ENCODE peak calls at places on chromosomes 13 and 19, in four cellular contexts. H, F, K and C are unnamed samples. For H3K4me1, the result is how much of the 10 kb centered on the place peaks cover.

GRCh38 chr13:46926856-46927625 is 30.2 kb upstream of the HTR2A start:
- DNase-seq in H (no peak), F (no peak), K (no peak), C (no peak)

GRCh38 chr19:29850482-29850881 is 38.7 kb downstream of the CCNE1 start:
- DNase-seq in H (no peak), F (no peak), K (no peak), C (no peak)

GRCh38 chr13:71611292-71611691 is 255.7 kb downstream of the DACH1 start:
- DNase-seq in H (no peak), F (no peak), K (no peak), C (no peak)

GRCh38 chr13:31947105-31947504 is 84.5 kb upstream of the FRY start:
- DNase-seq in H (no peak), F (no peak), K (no peak), C (no peak)

GRCh38 chr13:31046711-31047279 is 114.3 kb downstream of the TEX26 start:
- DNase-seq in H (peak), F (no peak), K (no peak), C (no peak)

GRCh38 chr19:47758433-47758784 is 13.1 kb downstream of the NOP53 start:
- DNase-seq in H (no peak), F (no peak), K (no peak), C (no peak)

GRCh38 chr13:20053016-20053415 is 94.5 kb downstream of the ZMYM2 start:
- DNase-seq in H (peak), F (no peak), K (no peak), C (no peak)

GRCh38 chr13:93248627-93249047 is 22.0 kb downstream of the GPC6 start:
- DNase-seq in H (no peak), F (peak), K (peak), C (no peak)

GRCh38 chr19:6060600-6061391 is 49.5 kb downstream of the RFX2 start:
- DNase-seq in H (peak), F (peak), K (no peak), C (no peak)

GRCh38 chr19:15292847-15293582 is 39.3 kb downstream of the BRD4 start:
- DNase-seq in H (no peak), F (no peak), K (no peak), C (no peak)

GRCh38 chr13:87810920-87811344 is 139.8 kb downstream of the SLITRK5 start:
- DNase-seq in H (peak), F (no peak), K (no peak), C (no peak)

GRCh38 chr19:38683393-38684077 is 36.1 kb downstream of the ACTN4 start:
- DNase-seq in H (peak), F (peak), K (no peak), C (no peak)

GRCh38 chr19:49114630-49115363 is 627 bp downstream of the LIN7B start:
- DNase-seq in H (peak), F (peak), K (peak), C (no peak)

GRCh38 chr19:16207490-16208025 is 9.8 kb downstream of the AP1M1 start:
- DNase-seq in H (no peak), F (no peak), K (no peak), C (no peak)

GRCh38 chr19:30214651-30215051 is 157.5 kb upstream of the ZNF536 start:
- DNase-seq in H (no peak), F (no peak), K (no peak), C (no peak)

GRCh38 chr19:43534811-43535761 is 2.1 kb downstream of the ZNF575 start:
- DNase-seq in H (peak), F (peak), K (peak), C (no peak)

GRCh38 chr13:100044936-100045335 is 44.0 kb upstream of the PCCA start:
- DNase-seq in H (no peak), F (no peak), K (no peak), C (no peak)
- H3K4me1 ChIP-seq in H (under half), F (under half), K (under half), C (under half)

GRCh38 chr19:2043864-2044708 is 7.0 kb downstream of the MKNK2 start:
- DNase-seq in H (no peak), F (peak), K (no peak), C (no peak)
- H3K4me1 ChIP-seq in H (half or more), F (under half), K (under half), C (half or more)

GRCh38 chr19:8460516-8461298 is 15.9 kb downstream of the HNRNPM start:
- DNase-seq in H (no peak), F (no peak), K (no peak), C (no peak)

GRCh38 chr19:8461891-8462290 is 17.1 kb downstream of the HNRNPM start:
- DNase-seq in H (no peak), F (no peak), K (no peak), C (no peak)

GRCh38 chr19:8463343-8463742 is 18.6 kb downstream of the HNRNPM start:
- DNase-seq in H (no peak), F (no peak), K (no peak), C (no peak)

GRCh38 chr19:8461376-8461775 is 16.6 kb downstream of the HNRNPM start:
- DNase-seq in H (no peak), F (no peak), K (no peak), C (no peak)

GRCh38 chr19:8462601-8463000 is 17.8 kb downstream of the HNRNPM start:
- DNase-seq in H (no peak), F (no peak), K (no peak), C (no peak)
- H3K4me1 ChIP-seq in H (under half), F (under half), K (under half), C (under half)

GRCh38 chr13:79987323-79987722 is 353.6 kb downstream of the SPRY2 start:
- DNase-seq in H (no peak), F (no peak), K (no peak), C (no peak)

GRCh38 chr13:79988573-79988972 is 352.4 kb downstream of the SPRY2 start:
- DNase-seq in H (no peak), F (no peak), K (no peak), C (no peak)

GRCh38 chr13:79990048-79990447 is 350.9 kb downstream of the SPRY2 start:
- DNase-seq in H (no peak), F (no peak), K (no peak), C (no peak)

GRCh38 chr13:79987761-79988160 is 353.2 kb downstream of the SPRY2 start:
- DNase-seq in H (no peak), F (no peak), K (no peak), C (no peak)

GRCh38 chr13:79989251-79989661 is 351.7 kb downstream of the SPRY2 start:
- DNase-seq in H (no peak), F (no peak), K (no peak), C (no peak)
- H3K4me1 ChIP-seq in H (under half), F (under half), K (under half), C (under half)

DNA sequence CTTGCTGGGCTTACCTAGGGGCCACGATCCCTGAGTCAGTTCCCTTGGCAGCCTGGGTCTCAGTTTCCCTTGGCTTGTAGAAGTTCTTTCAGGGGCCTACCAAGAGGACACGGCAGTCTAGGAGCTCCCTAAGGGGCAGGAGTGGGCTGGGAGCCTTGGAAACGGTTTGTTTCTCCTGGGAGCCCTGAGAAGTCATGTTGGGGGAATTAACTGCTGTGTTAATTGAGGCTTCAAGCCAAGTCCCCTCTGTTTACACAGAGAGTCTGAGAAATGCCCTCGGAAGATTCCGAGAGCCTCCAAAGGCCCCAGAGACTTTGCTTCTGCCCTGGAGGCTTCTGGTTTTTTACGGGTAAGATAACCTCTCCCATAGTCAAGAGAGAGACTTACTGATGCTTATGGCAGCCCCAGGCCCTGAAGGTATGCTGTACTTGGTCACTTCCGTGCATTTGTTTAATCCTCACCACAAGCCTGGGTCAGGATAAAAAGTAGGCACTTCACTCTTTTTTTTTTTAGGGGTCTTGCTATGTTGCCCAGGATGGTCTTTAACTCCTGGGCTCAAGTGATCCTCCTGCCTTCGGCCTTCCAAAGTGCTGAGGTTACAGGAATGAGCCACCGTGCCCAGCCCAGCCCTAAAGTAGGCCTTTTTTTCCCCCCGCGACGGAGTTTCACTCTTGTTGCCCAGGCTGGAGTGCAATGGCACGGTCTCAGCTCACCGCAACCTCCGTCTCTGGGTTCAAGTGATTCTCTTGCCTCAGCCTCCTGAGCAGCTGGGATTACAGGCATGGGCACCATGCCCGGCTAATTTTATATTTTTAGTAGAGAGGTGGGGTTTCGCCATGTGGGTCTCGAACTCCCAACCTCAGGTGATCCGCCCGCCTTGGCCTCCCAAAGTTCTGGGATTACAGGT is 15.1 kb downstream of the IER2 start:
- DNase-seq in H (no peak), F (no peak), K (no peak), C (no peak)
- H3K4me1 ChIP-seq in H (under half), F (under half), K (under half), C (half or more)